ENCODE peak calls at places on chromosomes 2 and 18, in seven cellular contexts. E is B cell; O is GM20000; T is right atrium auricular region; U is activated CD4-positive, alpha-beta T cell treated with anti-CD3 and anti-CD28 coated beads for 36 hours; X is SW480; P is spleen. H is an unnamed sample.

GRCh38 chr2:238728322-238729260 is 119.3 kb upstream of the TWIST2 start:
- DNase-seq in E (no peak), O (no peak), T (peak; percentile 70), U (no peak), X (no peak), P (no peak), H (no peak)

GRCh38 chr2:65092791-65093190 is 36.6 kb downstream of the CEP68 start:
- DNase-seq in E (no peak), O (no peak), T (no peak), U (no peak), X (no peak), P (no peak), H (no peak)

GRCh38 chr2:166180951-166181812 is 53.4 kb upstream of the SCN1A start:
- DNase-seq in E (no peak), O (peak; percentile 32), T (peak; percentile 64), U (peak; percentile 60), X (peak; percentile 67), P (peak; percentile 71), H (no peak)

GRCh38 chr2:33212151-33212550 is 264.3 kb upstream of the RASGRP3 start:
- DNase-seq in E (no peak), O (no peak), T (peak; percentile 66), U (no peak), X (no peak), P (no peak), H (no peak)

GRCh38 chr18:52060612-52061259 is 279.3 kb upstream of the DCC start:
- DNase-seq in E (no peak), O (no peak), T (no peak), U (no peak), X (no peak), P (peak; percentile 33), H (no peak)

GRCh38 chr2:101048756-101049155 is 46.7 kb downstream of the RPL31 start:
- DNase-seq in E (no peak), O (no peak), T (no peak), U (no peak), X (no peak), P (no peak), H (no peak)

GRCh38 chr2:3142961-3143571 is 234.6 kb downstream of the EIPR1 start:
- DNase-seq in E (no peak), O (no peak), T (peak; percentile 32), U (no peak), X (no peak), P (no peak), H (no peak)

GRCh38 chr2:216911886-216912285 is 52.0 kb upstream of the TNP1 start:
- DNase-seq in E (no peak), O (no peak), T (no peak), U (no peak), X (no peak), P (no peak), H (no peak)

GRCh38 chr2:236748801-236749200 is 179.2 kb downstream of the ACKR3 start:
- DNase-seq in E (no peak), O (no peak), T (no peak), U (no peak), X (no peak), P (no peak), H (no peak)

GRCh38 chr2:172734711-172735645 is 667 bp upstream of the RAPGEF4 start:
- DNase-seq in E (peak; percentile 22), O (peak; percentile 39), T (no peak), U (peak; percentile 61), X (no peak), P (no peak), H (no peak)

GRCh38 chr2:236049981-236050380 is 118.2 kb downstream of the GBX2 start:
- DNase-seq in E (no peak), O (no peak), T (no peak), U (peak; percentile 40), X (no peak), P (no peak), H (no peak)

GRCh38 chr18:986071-986470 is 81.4 kb downstream of the ADCYAP1 start:
- DNase-seq in E (no peak), O (no peak), T (no peak), U (no peak), X (no peak), P (no peak), H (no peak)

GRCh38 chr18:46939337-46939963 is 22.0 kb downstream of the KATNAL2 start:
- DNase-seq in E (no peak), O (no peak), T (no peak), U (no peak), X (no peak), P (no peak), H (no peak)

GRCh38 chr2:28325567-28326468 is 66.8 kb upstream of the FOSL2 start:
- DNase-seq in E (no peak), O (no peak), T (no peak), U (peak; percentile 41), X (peak; percentile 92), P (no peak), H (peak; percentile 45)

GRCh38 chr2:221929259-221929658 is 357.2 kb upstream of the EPHA4 start:
- DNase-seq in E (no peak), O (no peak), T (no peak), U (no peak), X (no peak), P (no peak), H (no peak)

GRCh38 chr2:108412995-108413726 is 35.4 kb downstream of the SULT1C4 start:
- DNase-seq in E (no peak), O (no peak), T (no peak), U (no peak), X (peak; percentile 88), P (no peak), H (no peak)

GRCh38 chr2:159961005-159961404 is 101.4 kb downstream of the PLA2R1 start:
- DNase-seq in E (no peak), O (no peak), T (no peak), U (no peak), X (no peak), P (no peak), H (no peak)

GRCh38 chr2:212815453-212815852 is 276.9 kb upstream of the ERBB4 start:
- DNase-seq in E (no peak), O (no peak), T (no peak), U (peak; percentile 31), X (no peak), P (no peak), H (no peak)

H was measured in esophagus muscularis mucosa.